ENCODE peak calls at places on chromosome X, in eight cellular contexts. U is fibroblast of gingiva; R is effector CD4-positive, alpha-beta T cell; I is activated T-cell treated with anti-CD3 and anti-CD28 coated beads for 48 hours; X is osteoblast; D is DMS153; H is GM12878; Y is HT1080. P is an unnamed sample.

GRCh38 chrX:12080265-12080664 is 58.0 kb upstream of the FRMPD4 start:
- DNase-seq in U (peak; percentile 0), R (no peak), I (no peak), X (no peak), D (no peak), H (no peak), Y (peak; percentile 39), P (peak; percentile 26)

GRCh38 chrX:109774706-109775105 is 41.6 kb upstream of the ACSL4 start:
- DNase-seq in U (peak; percentile 70), R (no peak), I (no peak), X (peak; percentile 65), D (no peak), H (peak; percentile 50), Y (peak; percentile 33), P (peak; percentile 33)

GRCh38 chrX:1242901-1243402 is 25.7 kb upstream of the CSF2RA start:
- DNase-seq in U (no peak), R (no peak), I (peak; percentile 22), X (peak; percentile 68), D (no peak), H (peak; percentile 51), Y (no peak), P (no peak)

GRCh38 chrX:54481751-54482150 is 14.3 kb downstream of the FGD1 start:
- DNase-seq in U (no peak), R (no peak), I (no peak), X (no peak), D (no peak), H (no peak), Y (no peak), P (no peak)

GRCh38 chrX:42821803-42822443 is 44.0 kb upstream of the PPP1R2C start:
- DNase-seq in U (no peak), R (no peak), I (no peak), X (no peak), D (no peak), H (no peak), Y (no peak), P (no peak)

GRCh38 chrX:17412692-17413091 is 37.7 kb downstream of the NHS start:
- DNase-seq in U (peak; percentile 64), R (no peak), I (no peak), X (no peak), D (no peak), H (no peak), Y (peak; percentile 84), P (peak; percentile 76)

GRCh38 chrX:39730671-39731389 is 366.9 kb downstream of the BCOR start:
- DNase-seq in U (peak; percentile 71), R (peak; percentile 28), I (peak; percentile 33), X (peak; percentile 94), D (peak; percentile 18), H (no peak), Y (peak; percentile 81), P (peak; percentile 85)

GRCh38 chrX:7215842-7216241 is 67.9 kb upstream of the PUDP start:
- DNase-seq in U (peak; percentile 7), R (no peak), I (no peak), X (peak; percentile 53), D (no peak), H (no peak), Y (peak; percentile 2), P (no peak)